ENCODE peak calls at places on chromosomes 11 and 22, in five cellular contexts. S, V, I, R and H are unnamed samples.

GRCh38 chr11:116061322-116061721 is 557.1 kb upstream of the CADM1 start:
- DNase-seq in I (no peak), V (no peak), S (no peak), R (no peak), H (no peak)

GRCh38 chr22:25933158-25933788 is 191.3 kb downstream of the MYO18B start:
- DNase-seq in V (no peak), S (no peak), I (no peak), R (no peak), H (no peak)

GRCh38 chr11:44005076-44005800 is 42.5 kb upstream of the ACCSL start:
- DNase-seq in S (peak; percentile 43), R (no peak), V (no peak), I (no peak), H (no peak)

GRCh38 chr11:74641905-74642304 is 49.5 kb downstream of the POLD3 start:
- DNase-seq in I (no peak), V (no peak), S (no peak), R (no peak), H (no peak)

GRCh38 chr11:113736323-113736722 is 30.2 kb upstream of the TMPRSS5 start:
- DNase-seq in S (no peak), I (no peak), R (no peak), V (no peak), H (no peak)

GRCh38 chr11:72511393-72512047 is 77.2 kb upstream of the CLPB start:
- DNase-seq in S (no peak), I (no peak), V (no peak), R (no peak), H (no peak)

GRCh38 chr11:65355013-65355775 is 643 bp downstream of the TIGD3 start:
- DNase-seq in R (peak; percentile 15), I (peak; percentile 72), V (peak; percentile 59), S (no peak), H (no peak)

GRCh38 chr22:44622147-44622427 is 79.9 kb upstream of the PRR5 start:
- DNase-seq in R (no peak), S (peak; percentile 56), I (no peak), V (peak; percentile 31), H (no peak)

GRCh38 chr11:65646921-65647701 is 9.2 kb downstream of the SIPA1 start:
- DNase-seq in I (no peak), R (no peak), S (no peak), V (no peak), H (peak; percentile 90)

GRCh38 chr22:30864441-30865420 is 103.8 kb downstream of the MORC2 start:
- DNase-seq in S (no peak), R (no peak), V (no peak), I (no peak), H (no peak)

GRCh38 chr11:104893876-104894275 is 4.4 kb downstream of the CASP12 start:
- DNase-seq in V (no peak), S (no peak), I (no peak), R (no peak), H (no peak)

GRCh38 chr11:1299621-1300020 is 9.8 kb downstream of the TOLLIP start:
- DNase-seq in S (peak; percentile 84), I (no peak), V (no peak), R (no peak), H (no peak)

GRCh38 chr22:46734830-46735453 is 3.1 kb downstream of the CERK start:
- DNase-seq in R (no peak), S (no peak), I (peak; percentile 84), V (peak; percentile 27), H (no peak)

GRCh38 chr11:32580967-32581366 is 2.7 kb upstream of the EIF3M start:
- DNase-seq in I (no peak), S (no peak), R (peak; percentile 35), V (no peak), H (no peak)

GRCh38 chr11:70378506-70379134 is 19.7 kb upstream of the CTTN start:
- DNase-seq in V (no peak), I (no peak), R (no peak), S (no peak), H (peak; percentile 22)
- TF ChIP-seq CTCF in V (peak; percentile 27), I (no peak), R (peak; percentile 32), S (no peak), H (peak; percentile 38)

GRCh38 chr22:19632671-19633148 is 81.6 kb upstream of the SEPTIN5 start:
- DNase-seq in R (no peak), V (no peak), S (no peak), I (no peak), H (no peak)

GRCh38 chr22:19630614-19631013 is 83.7 kb upstream of the SEPTIN5 start:
- DNase-seq in R (no peak), S (no peak), I (no peak), V (no peak), H (no peak)

GRCh38 chr22:19634206-19634536 is 80.1 kb upstream of the SEPTIN5 start:
- DNase-seq in V (no peak), I (no peak), R (no peak), S (no peak), H (no peak)

GRCh38 chr22:19629720-19630419 is 84.4 kb upstream of the SEPTIN5 start:
- DNase-seq in S (peak; percentile 75), I (peak; percentile 83), V (peak; percentile 85), R (peak; percentile 65), H (no peak)

GRCh38 chr22:19631899-19632670 is 82.2 kb upstream of the SEPTIN5 start:
- DNase-seq in R (peak; percentile 32), V (peak; percentile 41), S (no peak), I (peak; percentile 57), H (no peak)
- TF ChIP-seq CTCF in R (peak; percentile 67), V (peak; percentile 50), S (peak; percentile 39), I (peak; percentile 35), H (peak; percentile 81)

DNA sequence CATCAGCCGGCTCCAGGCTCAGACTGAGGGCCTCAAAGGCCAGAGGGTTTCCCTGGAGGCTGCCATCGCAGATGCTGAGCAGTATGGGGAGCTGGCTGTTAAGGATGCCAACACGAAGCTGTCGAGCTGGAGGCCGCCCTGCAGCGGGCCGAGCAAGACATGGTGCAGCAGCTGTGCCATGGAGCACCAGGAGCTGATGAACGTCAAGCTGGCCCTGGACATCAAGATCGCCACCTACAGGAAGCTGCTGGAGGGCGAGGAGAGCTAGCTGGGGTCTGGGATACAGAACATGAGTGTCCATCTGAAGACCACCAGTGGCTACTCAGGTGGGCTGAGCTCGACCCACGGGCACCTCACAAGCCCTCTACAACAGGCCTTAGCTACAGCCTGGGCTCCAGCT is 4.0 kb upstream of the SCUBE2 start:
- DNase-seq in R (no peak), I (no peak), S (no peak), V (no peak), H (no peak)
- TF ChIP-seq CTCF in R (peak; percentile 73), I (peak; percentile 37), S (no peak), V (peak; percentile 47), H (no peak)

DNA sequence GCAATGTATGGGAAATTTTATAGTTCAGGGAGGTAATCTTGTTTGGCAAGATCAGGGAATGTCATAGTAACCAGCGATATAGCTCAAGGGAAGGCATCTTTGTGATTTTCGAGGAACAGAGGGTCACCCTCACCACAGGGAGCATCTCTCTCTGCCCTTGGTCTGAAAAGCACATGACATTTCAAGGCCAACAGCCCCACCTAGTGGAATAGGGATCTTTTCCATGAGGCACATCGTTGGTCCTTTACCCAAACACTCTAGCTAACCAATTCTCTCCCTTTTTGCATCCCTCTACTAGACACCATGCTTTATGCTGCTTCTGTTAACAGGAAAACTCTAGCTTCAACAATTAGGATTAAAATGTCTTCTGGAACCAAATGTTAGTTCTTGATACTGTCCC is 179.0 kb downstream of the GRM5 start:
- DNase-seq in V (peak; percentile 40), S (no peak), I (peak; percentile 49), R (peak; percentile 40), H (no peak)
- TF ChIP-seq CTCF in V (peak; percentile 61), S (no peak), I (peak; percentile 26), R (peak; percentile 81), H (peak; percentile 49)

GRCh38 chr11:117099681-117100080 is 1.5 kb upstream of the SIK3 start:
- DNase-seq in I (no peak), V (no peak), R (no peak), S (no peak), H (no peak)

GRCh38 chr11:117096140-117096972 is 1.9 kb downstream of the SIK3 start:
- DNase-seq in I (peak; percentile 33), R (peak; percentile 78), S (peak; percentile 55), V (peak; percentile 29), H (no peak)

GRCh38 chr11:117096973-117097566 is 1.2 kb downstream of the SIK3 start:
- DNase-seq in V (no peak), S (no peak), R (no peak), I (no peak), H (no peak)

GRCh38 chr11:117097567-117098268 is 510 bp downstream of the SIK3 start:
- DNase-seq in R (no peak), I (peak; percentile 16), S (no peak), V (peak; percentile 56), H (no peak)

DNA sequence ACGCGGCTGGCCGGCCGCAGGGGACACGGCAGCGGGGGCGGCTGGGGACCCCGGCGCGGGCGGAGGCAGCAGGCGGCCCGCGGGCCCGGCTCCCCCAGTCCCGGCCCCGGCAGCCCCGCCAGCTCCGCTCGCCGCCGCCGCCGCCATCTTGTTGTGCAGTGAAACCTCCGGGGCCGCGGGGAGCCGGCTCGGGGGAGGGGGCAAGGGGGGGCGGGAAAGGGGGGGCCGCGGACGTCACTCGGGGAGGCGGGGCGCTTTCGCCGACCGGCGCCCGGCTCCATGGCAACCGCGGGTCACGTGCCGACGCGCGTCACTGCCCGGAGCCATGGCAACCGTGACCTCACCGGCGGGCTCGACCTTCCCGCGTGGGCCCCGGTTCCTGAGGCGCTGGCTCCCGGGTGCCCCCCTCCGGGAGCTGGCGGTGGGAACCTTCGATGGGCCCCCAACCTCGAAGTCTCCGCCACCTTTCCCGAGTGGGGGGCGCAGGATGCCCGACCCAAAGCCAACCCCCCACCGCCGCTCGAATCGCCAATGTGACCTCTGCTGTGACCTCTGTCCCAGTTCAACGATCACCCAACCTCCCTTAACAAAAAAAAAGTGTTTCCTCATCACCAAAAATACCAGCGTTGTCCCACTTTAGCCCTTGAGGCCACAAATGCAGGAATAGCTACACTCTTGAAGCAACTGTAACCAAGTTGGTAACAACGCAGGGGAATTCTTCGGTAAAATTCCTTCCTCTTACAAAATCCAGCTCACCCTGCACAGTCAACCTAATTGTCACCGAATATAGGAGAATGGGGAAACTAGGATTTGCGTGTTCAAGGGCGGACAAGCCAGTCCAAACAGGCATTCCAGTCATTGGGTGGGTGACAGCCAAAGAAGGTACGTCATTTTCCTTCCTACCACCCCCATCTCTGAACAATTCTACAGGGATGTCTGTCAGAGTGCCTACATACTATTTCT is at the start of gene SIK3:
- DNase-seq in V (peak; percentile 90), S (peak; percentile 95), R (peak; percentile 65), I (peak; percentile 82), H (peak; percentile 94)
- TF ChIP-seq CTCF in V (peak; percentile 61), S (no peak), R (peak; percentile 72), I (no peak), H (peak; percentile 73)

DNA sequence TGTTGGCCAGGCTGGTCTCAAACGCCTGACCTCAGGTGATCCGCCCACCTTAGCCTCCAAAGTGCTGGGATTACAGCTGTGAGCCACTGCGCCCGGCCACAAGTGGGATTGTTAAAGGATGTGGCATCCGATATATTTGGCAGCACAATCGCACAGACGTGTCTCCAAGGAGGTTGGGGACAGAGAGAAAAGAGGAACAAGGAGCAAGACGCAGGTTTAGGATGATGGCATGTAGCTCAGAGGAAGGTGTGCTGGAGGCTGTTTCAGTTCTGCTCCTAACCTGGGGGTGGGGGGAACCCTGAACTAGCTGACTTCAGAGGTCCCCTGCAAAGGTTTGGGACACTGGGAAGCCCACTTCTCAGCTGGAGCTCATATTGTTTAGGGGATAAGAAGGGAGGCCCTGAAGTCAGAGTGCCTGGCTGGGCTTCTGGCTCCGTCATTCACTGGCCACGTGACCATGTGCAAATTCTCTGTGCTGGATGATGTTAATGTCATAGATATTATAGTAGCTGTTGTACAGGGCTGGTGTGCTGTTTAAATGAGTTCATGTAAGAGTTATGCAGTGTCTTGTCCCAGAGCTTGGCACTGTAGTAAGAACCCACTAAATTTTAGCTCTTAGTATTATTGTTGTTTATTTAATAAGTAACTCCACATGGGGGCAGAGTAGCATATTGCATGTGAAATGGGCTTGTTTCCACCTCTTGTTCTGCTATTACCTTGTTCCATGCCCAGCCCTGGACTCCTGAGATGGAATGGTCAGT is 129.7 kb downstream of the ST3GAL4 start:
- DNase-seq in S (no peak), R (no peak), V (no peak), I (no peak), H (no peak)
- TF ChIP-seq CTCF in S (no peak), R (no peak), V (no peak), I (no peak), H (peak; percentile 54)